ENCODE peak calls at places on chromosomes 11 and 22, in six cellular contexts. L is neural crest cell; Z is NCI-H187 treated with DMSO at 0.1 percent for 48 hours; J is psoas muscle; V is stimulated activated CD8-positive, alpha-beta memory T cell treated with anti-CD3 and anti-CD28 coated beads, Interleukin-12 subunit alpha, Interleukin-12 subunit beta, amount 100 ng/mL, for 1 hour; X is lung. O is an unnamed sample.

GRCh38 chr11:1837171-1838076 is 1.4 kb upstream of the TNNI2 start:
- DNase-seq in L (peak), Z (no peak), J (peak), V (peak), X (no peak), O (peak)

GRCh38 chr22:27662359-27663030 is 139.1 kb downstream of the MN1 start:
- DNase-seq in L (no peak), Z (no peak), J (peak), V (no peak), X (peak), O (peak)

GRCh38 chr22:31087744-31088215 is 6.7 kb downstream of the SMTN start:
- DNase-seq in L (no peak), Z (no peak), J (peak), V (no peak), X (no peak), O (no peak)

GRCh38 chr22:23061471-23062280 is 8.6 kb upstream of the GNAZ start:
- DNase-seq in L (no peak), Z (no peak), J (peak), V (no peak), X (no peak), O (no peak)

GRCh38 chr11:86678823-86679222 is 6.4 kb upstream of the ME3 start:
- DNase-seq in L (no peak), Z (no peak), J (no peak), V (no peak), X (no peak), O (no peak)

GRCh38 chr11:10385696-10386095 is 69.4 kb upstream of the AMPD3 start:
- DNase-seq in L (no peak), Z (no peak), J (peak), V (no peak), X (no peak), O (peak)

GRCh38 chr22:27241430-27242110 is 560.0 kb downstream of the MN1 start:
- DNase-seq in L (no peak), Z (no peak), J (peak), V (no peak), X (no peak), O (peak)

GRCh38 chr11:117523680-117524079 is 196.0 kb downstream of the CEP164 start:
- DNase-seq in L (no peak), Z (no peak), J (no peak), V (no peak), X (no peak), O (no peak)

GRCh38 chr11:57294225-57295131 is 30.3 kb downstream of the TNKS1BP1 start:
- DNase-seq in L (no peak), Z (no peak), J (no peak), V (no peak), X (peak), O (no peak)

GRCh38 chr22:25410849-25411248 is 153.6 kb upstream of the GRK3 start:
- DNase-seq in L (no peak), Z (no peak), J (no peak), V (no peak), X (no peak), O (no peak)

GRCh38 chr11:62974848-62975522 is 9.8 kb downstream of the SLC22A6 start:
- DNase-seq in L (no peak), Z (no peak), J (peak), V (no peak), X (no peak), O (peak)

GRCh38 chr11:1557904-1558831 is 13.9 kb downstream of the DUSP8 start:
- DNase-seq in L (no peak), Z (no peak), J (peak), V (no peak), X (no peak), O (no peak)

GRCh38 chr22:37485006-37485713 is 1.0 kb downstream of the MFNG start:
- DNase-seq in L (no peak), Z (no peak), J (peak), V (peak), X (no peak), O (no peak)